ENCODE peak calls at places on chromosomes 2 and 18, in seven cellular contexts. One of them, this sample, is unnamed.

GRCh38 chr2:219172231-219173154 is 2.7 kb upstream of the SLC23A3 start:
- DNase-seq in neuronal stem cell: no peak
- DNase-seq in IMR-90: no peak
- DNase-seq in H9: no peak
- DNase-seq in trophoblast cell: no peak
- DNase-seq in H1: no peak
- DNase-seq in mesenchymal stem cell: no peak
- DNase-seq in this sample: no peak

GRCh38 chr2:169276045-169276444 is 86.3 kb downstream of the LRP2 start:
- DNase-seq in neuronal stem cell: no peak
- DNase-seq in IMR-90: no peak
- DNase-seq in H9: no peak
- DNase-seq in trophoblast cell: peak
- DNase-seq in H1: no peak
- DNase-seq in mesenchymal stem cell: peak
- DNase-seq in this sample: no peak

GRCh38 chr18:48656582-48656981 is 117.8 kb downstream of the CTIF start:
- DNase-seq in neuronal stem cell: no peak
- DNase-seq in IMR-90: peak
- DNase-seq in H9: no peak
- DNase-seq in trophoblast cell: no peak
- DNase-seq in H1: no peak
- DNase-seq in mesenchymal stem cell: no peak
- DNase-seq in this sample: no peak

GRCh38 chr2:82789886-82790276 is 1669.2 kb downstream of the SUCLG1 start:
- DNase-seq in neuronal stem cell: no peak
- DNase-seq in IMR-90: no peak
- DNase-seq in H9: no peak
- DNase-seq in trophoblast cell: no peak
- DNase-seq in H1: no peak
- DNase-seq in mesenchymal stem cell: no peak
- DNase-seq in this sample: no peak

GRCh38 chr2:190459881-190460280 is 51.7 kb downstream of the MFSD6 start:
- DNase-seq in neuronal stem cell: no peak
- DNase-seq in IMR-90: no peak
- DNase-seq in H9: no peak
- DNase-seq in trophoblast cell: no peak
- DNase-seq in H1: no peak
- DNase-seq in mesenchymal stem cell: no peak
- DNase-seq in this sample: no peak

GRCh38 chr2:109690822-109691541 is 76.8 kb downstream of the SOWAHC start:
- DNase-seq in neuronal stem cell: no peak
- DNase-seq in IMR-90: peak
- DNase-seq in H9: no peak
- DNase-seq in trophoblast cell: peak
- DNase-seq in H1: no peak
- DNase-seq in mesenchymal stem cell: peak
- DNase-seq in this sample: no peak

GRCh38 chr18:3447035-3447894 is 2.7 kb upstream of the TGIF1 start:
- DNase-seq in neuronal stem cell: no peak
- DNase-seq in IMR-90: peak
- DNase-seq in H9: peak
- DNase-seq in trophoblast cell: peak
- DNase-seq in H1: peak
- DNase-seq in mesenchymal stem cell: peak
- DNase-seq in this sample: peak

GRCh38 chr2:135162377-135162776 is 110.3 kb downstream of the RAB3GAP1 start:
- DNase-seq in neuronal stem cell: no peak
- DNase-seq in IMR-90: no peak
- DNase-seq in H9: no peak
- DNase-seq in trophoblast cell: no peak
- DNase-seq in H1: no peak
- DNase-seq in mesenchymal stem cell: no peak
- DNase-seq in this sample: no peak

GRCh38 chr2:3814846-3815245 is 111.5 kb downstream of the DCDC2C start:
- DNase-seq in neuronal stem cell: no peak
- DNase-seq in IMR-90: no peak
- DNase-seq in H9: no peak
- DNase-seq in trophoblast cell: no peak
- DNase-seq in H1: no peak
- DNase-seq in mesenchymal stem cell: no peak
- DNase-seq in this sample: peak

GRCh38 chr18:25251127-25251526 is 100.8 kb downstream of the ZNF521 start:
- DNase-seq in neuronal stem cell: no peak
- DNase-seq in IMR-90: no peak
- DNase-seq in H9: no peak
- DNase-seq in trophoblast cell: no peak
- DNase-seq in H1: no peak
- DNase-seq in mesenchymal stem cell: no peak
- DNase-seq in this sample: no peak
- H3K18ac ChIP-seq in neuronal stem cell: no peak
- H3K18ac ChIP-seq in IMR-90: no peak
- H3K18ac ChIP-seq in H9: no peak
- H3K18ac ChIP-seq in trophoblast cell: no peak
- H3K18ac ChIP-seq in H1: no peak
- H3K18ac ChIP-seq in mesenchymal stem cell: no peak
- H3K18ac ChIP-seq in this sample: no peak

GRCh38 chr2:160142472-160142871 is 57.6 kb downstream of the ITGB6 start:
- DNase-seq in neuronal stem cell: no peak
- DNase-seq in IMR-90: no peak
- DNase-seq in H9: no peak
- DNase-seq in trophoblast cell: peak
- DNase-seq in H1: no peak
- DNase-seq in mesenchymal stem cell: no peak
- DNase-seq in this sample: no peak
- H3K18ac ChIP-seq in neuronal stem cell: no peak
- H3K18ac ChIP-seq in IMR-90: no peak
- H3K18ac ChIP-seq in H9: no peak
- H3K18ac ChIP-seq in trophoblast cell: no peak
- H3K18ac ChIP-seq in H1: no peak
- H3K18ac ChIP-seq in mesenchymal stem cell: no peak
- H3K18ac ChIP-seq in this sample: no peak

GRCh38 chr2:42996528-42996927 is 204.1 kb upstream of the HAAO start:
- DNase-seq in neuronal stem cell: no peak
- DNase-seq in IMR-90: no peak
- DNase-seq in H9: no peak
- DNase-seq in trophoblast cell: no peak
- DNase-seq in H1: no peak
- DNase-seq in mesenchymal stem cell: no peak
- DNase-seq in this sample: no peak
- H3K18ac ChIP-seq in neuronal stem cell: no peak
- H3K18ac ChIP-seq in IMR-90: no peak
- H3K18ac ChIP-seq in H9: no peak
- H3K18ac ChIP-seq in trophoblast cell: no peak
- H3K18ac ChIP-seq in H1: no peak
- H3K18ac ChIP-seq in mesenchymal stem cell: no peak
- H3K18ac ChIP-seq in this sample: no peak

GRCh38 chr18:75472391-75472790 is 44.9 kb upstream of the SMIM21 start:
- DNase-seq in neuronal stem cell: no peak
- DNase-seq in IMR-90: no peak
- DNase-seq in H9: no peak
- DNase-seq in trophoblast cell: no peak
- DNase-seq in H1: no peak
- DNase-seq in mesenchymal stem cell: no peak
- DNase-seq in this sample: no peak

GRCh38 chr18:75471850-75472249 is 44.3 kb upstream of the SMIM21 start:
- DNase-seq in neuronal stem cell: no peak
- DNase-seq in IMR-90: no peak
- DNase-seq in H9: no peak
- DNase-seq in trophoblast cell: no peak
- DNase-seq in H1: no peak
- DNase-seq in mesenchymal stem cell: no peak
- DNase-seq in this sample: no peak

GRCh38 chr18:75462178-75462832 is 34.8 kb upstream of the SMIM21 start:
- DNase-seq in neuronal stem cell: no peak
- DNase-seq in IMR-90: no peak
- DNase-seq in H9: no peak
- DNase-seq in trophoblast cell: no peak
- DNase-seq in H1: no peak
- DNase-seq in mesenchymal stem cell: no peak
- DNase-seq in this sample: no peak

GRCh38 chr18:75464356-75464755 is 36.9 kb upstream of the SMIM21 start:
- DNase-seq in neuronal stem cell: no peak
- DNase-seq in IMR-90: no peak
- DNase-seq in H9: no peak
- DNase-seq in trophoblast cell: no peak
- DNase-seq in H1: no peak
- DNase-seq in mesenchymal stem cell: no peak
- DNase-seq in this sample: no peak

DNA sequence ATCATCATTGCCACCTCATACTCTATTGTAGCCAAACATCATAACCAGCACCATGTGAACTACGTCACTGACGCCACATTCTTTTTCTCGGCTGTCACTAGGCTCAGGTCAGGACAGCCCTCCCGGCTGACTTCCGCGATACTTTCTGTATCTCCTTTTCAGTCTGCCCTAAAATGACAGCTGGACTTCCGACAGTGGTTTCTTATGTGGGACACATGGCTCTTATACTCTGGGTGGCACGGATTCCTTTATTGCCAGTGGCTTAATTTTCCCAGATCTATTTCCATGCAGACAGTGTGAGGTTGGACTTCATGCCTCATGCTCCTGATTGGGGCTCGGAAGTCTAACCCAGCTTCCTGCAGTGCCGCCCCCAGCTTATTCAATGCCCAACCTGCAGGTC is 39.9 kb upstream of the SMIM21 start:
- DNase-seq in neuronal stem cell: no peak
- DNase-seq in IMR-90: peak
- DNase-seq in H9: no peak
- DNase-seq in trophoblast cell: no peak
- DNase-seq in H1: no peak
- DNase-seq in mesenchymal stem cell: no peak
- DNase-seq in this sample: no peak
- H3K18ac ChIP-seq in neuronal stem cell: no peak
- H3K18ac ChIP-seq in IMR-90: no peak
- H3K18ac ChIP-seq in H9: no peak
- H3K18ac ChIP-seq in trophoblast cell: no peak
- H3K18ac ChIP-seq in H1: no peak
- H3K18ac ChIP-seq in mesenchymal stem cell: no peak
- H3K18ac ChIP-seq in this sample: no peak

DNA sequence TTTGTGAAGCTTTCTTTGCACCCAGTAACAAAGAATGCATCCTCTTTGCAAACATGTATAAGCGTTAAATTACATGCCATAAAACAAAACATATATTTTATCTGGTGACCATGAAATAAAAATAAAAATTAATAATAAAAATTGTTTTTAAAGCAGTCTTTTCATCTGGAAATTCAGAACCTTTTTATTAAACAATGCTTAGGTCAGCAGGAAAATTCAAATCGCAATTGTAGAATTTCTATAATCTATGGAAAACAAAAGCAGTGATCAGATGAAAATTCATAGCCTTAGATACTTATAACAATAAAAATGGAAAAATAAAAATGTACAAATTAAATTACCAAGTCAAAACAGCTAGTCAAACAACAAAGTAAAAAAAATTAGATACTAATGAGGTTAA is 435.9 kb upstream of the CHAC2 start:
- DNase-seq in neuronal stem cell: no peak
- DNase-seq in IMR-90: no peak
- DNase-seq in H9: no peak
- DNase-seq in trophoblast cell: no peak
- DNase-seq in H1: no peak
- DNase-seq in mesenchymal stem cell: no peak
- DNase-seq in this sample: no peak
- H3K18ac ChIP-seq in neuronal stem cell: no peak
- H3K18ac ChIP-seq in IMR-90: no peak
- H3K18ac ChIP-seq in H9: no peak
- H3K18ac ChIP-seq in trophoblast cell: no peak
- H3K18ac ChIP-seq in H1: no peak
- H3K18ac ChIP-seq in mesenchymal stem cell: no peak
- H3K18ac ChIP-seq in this sample: no peak

GRCh38 chr2:157935378-157935726 is 59.2 kb upstream of the ACVR1 start:
- DNase-seq in neuronal stem cell: no peak
- DNase-seq in IMR-90: no peak
- DNase-seq in H9: no peak
- DNase-seq in trophoblast cell: peak
- DNase-seq in H1: no peak
- DNase-seq in mesenchymal stem cell: no peak
- DNase-seq in this sample: no peak
- H3K18ac ChIP-seq in neuronal stem cell: no peak
- H3K18ac ChIP-seq in IMR-90: no peak
- H3K18ac ChIP-seq in H9: no peak
- H3K18ac ChIP-seq in trophoblast cell: no peak
- H3K18ac ChIP-seq in H1: no peak
- H3K18ac ChIP-seq in mesenchymal stem cell: no peak
- H3K18ac ChIP-seq in this sample: no peak

GRCh38 chr2:28343971-28344715 is 48.5 kb upstream of the FOSL2 start:
- DNase-seq in neuronal stem cell: no peak
- DNase-seq in IMR-90: no peak
- DNase-seq in H9: no peak
- DNase-seq in trophoblast cell: peak
- DNase-seq in H1: no peak
- DNase-seq in mesenchymal stem cell: no peak
- DNase-seq in this sample: no peak

GRCh38 chr2:28346587-28346986 is 46.1 kb upstream of the FOSL2 start:
- DNase-seq in neuronal stem cell: no peak
- DNase-seq in IMR-90: peak
- DNase-seq in H9: no peak
- DNase-seq in trophoblast cell: peak
- DNase-seq in H1: no peak
- DNase-seq in mesenchymal stem cell: peak
- DNase-seq in this sample: no peak

GRCh38 chr2:28347193-28347592 is 45.5 kb upstream of the FOSL2 start:
- DNase-seq in neuronal stem cell: no peak
- DNase-seq in IMR-90: no peak
- DNase-seq in H9: no peak
- DNase-seq in trophoblast cell: no peak
- DNase-seq in H1: no peak
- DNase-seq in mesenchymal stem cell: no peak
- DNase-seq in this sample: no peak

GRCh38 chr2:28344756-28345291 is 47.8 kb upstream of the FOSL2 start:
- DNase-seq in neuronal stem cell: no peak
- DNase-seq in IMR-90: no peak
- DNase-seq in H9: no peak
- DNase-seq in trophoblast cell: peak
- DNase-seq in H1: no peak
- DNase-seq in mesenchymal stem cell: no peak
- DNase-seq in this sample: no peak

GRCh38 chr2:28345619-28346018 is 47.0 kb upstream of the FOSL2 start:
- DNase-seq in neuronal stem cell: no peak
- DNase-seq in IMR-90: no peak
- DNase-seq in H9: no peak
- DNase-seq in trophoblast cell: peak
- DNase-seq in H1: no peak
- DNase-seq in mesenchymal stem cell: no peak
- DNase-seq in this sample: no peak
- H3K18ac ChIP-seq in neuronal stem cell: no peak
- H3K18ac ChIP-seq in IMR-90: no peak
- H3K18ac ChIP-seq in H9: no peak
- H3K18ac ChIP-seq in trophoblast cell: no peak
- H3K18ac ChIP-seq in H1: no peak
- H3K18ac ChIP-seq in mesenchymal stem cell: peak
- H3K18ac ChIP-seq in this sample: no peak

This sample was measured in mesendoderm.